ENCODE peak calls at places on chromosomes 1 and 21, in five cellular contexts. One of them, this sample, is unnamed.

GRCh38 chr1:29719253-29719652 is 482.9 kb downstream of the PTPRU start:
- DNase-seq in activated CD8-positive, alpha-beta memory T cell treated with anti-CD3 and anti-CD28 coated beads for 1 hour: no peak
- DNase-seq in fibroblast of gingiva: peak
- DNase-seq in NCI-H1105 treated with DMSO at 0.1 percent for 48 hours: no peak
- DNase-seq in activated CD4-positive, alpha-beta T cell treated with anti-CD3 and anti-CD28 coated beads, Interleukin-2, amount 10 ng/mL, durations not matched to agents 7 days and 5 days: no peak
- DNase-seq in this sample: no peak

GRCh38 chr1:107198581-107198980 is 57.7 kb downstream of the NTNG1 start:
- DNase-seq in activated CD8-positive, alpha-beta memory T cell treated with anti-CD3 and anti-CD28 coated beads for 1 hour: no peak
- DNase-seq in fibroblast of gingiva: peak
- DNase-seq in NCI-H1105 treated with DMSO at 0.1 percent for 48 hours: peak
- DNase-seq in activated CD4-positive, alpha-beta T cell treated with anti-CD3 and anti-CD28 coated beads, Interleukin-2, amount 10 ng/mL, durations not matched to agents 7 days and 5 days: no peak
- DNase-seq in this sample: no peak

GRCh38 chr1:52792002-52792401 is 50.6 kb upstream of the ZYG11A start:
- DNase-seq in activated CD8-positive, alpha-beta memory T cell treated with anti-CD3 and anti-CD28 coated beads for 1 hour: no peak
- DNase-seq in fibroblast of gingiva: no peak
- DNase-seq in NCI-H1105 treated with DMSO at 0.1 percent for 48 hours: no peak
- DNase-seq in activated CD4-positive, alpha-beta T cell treated with anti-CD3 and anti-CD28 coated beads, Interleukin-2, amount 10 ng/mL, durations not matched to agents 7 days and 5 days: no peak
- DNase-seq in this sample: no peak

GRCh38 chr1:85406887-85407593 is 57.9 kb downstream of the DDAH1 start:
- DNase-seq in activated CD8-positive, alpha-beta memory T cell treated with anti-CD3 and anti-CD28 coated beads for 1 hour: no peak
- DNase-seq in fibroblast of gingiva: peak
- DNase-seq in NCI-H1105 treated with DMSO at 0.1 percent for 48 hours: no peak
- DNase-seq in activated CD4-positive, alpha-beta T cell treated with anti-CD3 and anti-CD28 coated beads, Interleukin-2, amount 10 ng/mL, durations not matched to agents 7 days and 5 days: no peak
- DNase-seq in this sample: no peak

GRCh38 chr1:30755334-30755733 is 2.2 kb downstream of the LAPTM5 start:
- DNase-seq in activated CD8-positive, alpha-beta memory T cell treated with anti-CD3 and anti-CD28 coated beads for 1 hour: no peak
- DNase-seq in fibroblast of gingiva: no peak
- DNase-seq in NCI-H1105 treated with DMSO at 0.1 percent for 48 hours: no peak
- DNase-seq in activated CD4-positive, alpha-beta T cell treated with anti-CD3 and anti-CD28 coated beads, Interleukin-2, amount 10 ng/mL, durations not matched to agents 7 days and 5 days: no peak
- DNase-seq in this sample: no peak

GRCh38 chr1:31830511-31830910 is 14.7 kb upstream of the SPOCD1 start:
- DNase-seq in activated CD8-positive, alpha-beta memory T cell treated with anti-CD3 and anti-CD28 coated beads for 1 hour: no peak
- DNase-seq in fibroblast of gingiva: no peak
- DNase-seq in NCI-H1105 treated with DMSO at 0.1 percent for 48 hours: no peak
- DNase-seq in activated CD4-positive, alpha-beta T cell treated with anti-CD3 and anti-CD28 coated beads, Interleukin-2, amount 10 ng/mL, durations not matched to agents 7 days and 5 days: no peak
- DNase-seq in this sample: no peak

GRCh38 chr1:77282187-77282865 is 507 bp downstream of the AK5 start:
- DNase-seq in activated CD8-positive, alpha-beta memory T cell treated with anti-CD3 and anti-CD28 coated beads for 1 hour: peak
- DNase-seq in fibroblast of gingiva: no peak
- DNase-seq in NCI-H1105 treated with DMSO at 0.1 percent for 48 hours: peak
- DNase-seq in activated CD4-positive, alpha-beta T cell treated with anti-CD3 and anti-CD28 coated beads, Interleukin-2, amount 10 ng/mL, durations not matched to agents 7 days and 5 days: peak
- DNase-seq in this sample: peak

GRCh38 chr1:162136760-162137537 is 67.5 kb downstream of the NOS1AP start:
- DNase-seq in activated CD8-positive, alpha-beta memory T cell treated with anti-CD3 and anti-CD28 coated beads for 1 hour: no peak
- DNase-seq in fibroblast of gingiva: peak
- DNase-seq in NCI-H1105 treated with DMSO at 0.1 percent for 48 hours: no peak
- DNase-seq in activated CD4-positive, alpha-beta T cell treated with anti-CD3 and anti-CD28 coated beads, Interleukin-2, amount 10 ng/mL, durations not matched to agents 7 days and 5 days: no peak
- DNase-seq in this sample: no peak

GRCh38 chr1:41003640-41004220 is 17.8 kb downstream of the SLFNL1 start:
- DNase-seq in activated CD8-positive, alpha-beta memory T cell treated with anti-CD3 and anti-CD28 coated beads for 1 hour: peak
- DNase-seq in fibroblast of gingiva: peak
- DNase-seq in NCI-H1105 treated with DMSO at 0.1 percent for 48 hours: peak
- DNase-seq in activated CD4-positive, alpha-beta T cell treated with anti-CD3 and anti-CD28 coated beads, Interleukin-2, amount 10 ng/mL, durations not matched to agents 7 days and 5 days: peak
- DNase-seq in this sample: no peak

GRCh38 chr1:203555484-203556046 is 61.6 kb downstream of the OPTC start:
- DNase-seq in activated CD8-positive, alpha-beta memory T cell treated with anti-CD3 and anti-CD28 coated beads for 1 hour: no peak
- DNase-seq in fibroblast of gingiva: no peak
- DNase-seq in NCI-H1105 treated with DMSO at 0.1 percent for 48 hours: no peak
- DNase-seq in activated CD4-positive, alpha-beta T cell treated with anti-CD3 and anti-CD28 coated beads, Interleukin-2, amount 10 ng/mL, durations not matched to agents 7 days and 5 days: no peak
- DNase-seq in this sample: no peak

GRCh38 chr1:204684206-204684536 is 1.4 kb downstream of the LRRN2 start:
- DNase-seq in activated CD8-positive, alpha-beta memory T cell treated with anti-CD3 and anti-CD28 coated beads for 1 hour: no peak
- DNase-seq in fibroblast of gingiva: no peak
- DNase-seq in NCI-H1105 treated with DMSO at 0.1 percent for 48 hours: no peak
- DNase-seq in activated CD4-positive, alpha-beta T cell treated with anti-CD3 and anti-CD28 coated beads, Interleukin-2, amount 10 ng/mL, durations not matched to agents 7 days and 5 days: no peak
- DNase-seq in this sample: no peak

GRCh38 chr1:53771648-53772047 is 32.7 kb upstream of the GLIS1 start:
- DNase-seq in activated CD8-positive, alpha-beta memory T cell treated with anti-CD3 and anti-CD28 coated beads for 1 hour: no peak
- DNase-seq in fibroblast of gingiva: peak
- DNase-seq in NCI-H1105 treated with DMSO at 0.1 percent for 48 hours: no peak
- DNase-seq in activated CD4-positive, alpha-beta T cell treated with anti-CD3 and anti-CD28 coated beads, Interleukin-2, amount 10 ng/mL, durations not matched to agents 7 days and 5 days: no peak
- DNase-seq in this sample: no peak

GRCh38 chr1:19079541-19079940 is 123.1 kb upstream of the IFFO2 start:
- DNase-seq in activated CD8-positive, alpha-beta memory T cell treated with anti-CD3 and anti-CD28 coated beads for 1 hour: no peak
- DNase-seq in fibroblast of gingiva: no peak
- DNase-seq in NCI-H1105 treated with DMSO at 0.1 percent for 48 hours: no peak
- DNase-seq in activated CD4-positive, alpha-beta T cell treated with anti-CD3 and anti-CD28 coated beads, Interleukin-2, amount 10 ng/mL, durations not matched to agents 7 days and 5 days: no peak
- DNase-seq in this sample: no peak

GRCh38 chr21:38439336-38439900 is 58.9 kb downstream of the ERG start:
- DNase-seq in activated CD8-positive, alpha-beta memory T cell treated with anti-CD3 and anti-CD28 coated beads for 1 hour: no peak
- DNase-seq in fibroblast of gingiva: no peak
- DNase-seq in NCI-H1105 treated with DMSO at 0.1 percent for 48 hours: no peak
- DNase-seq in activated CD4-positive, alpha-beta T cell treated with anti-CD3 and anti-CD28 coated beads, Interleukin-2, amount 10 ng/mL, durations not matched to agents 7 days and 5 days: no peak
- DNase-seq in this sample: no peak

GRCh38 chr1:66729130-66729922 is 22.9 kb upstream of the DYNLT5 start:
- DNase-seq in activated CD8-positive, alpha-beta memory T cell treated with anti-CD3 and anti-CD28 coated beads for 1 hour: no peak
- DNase-seq in fibroblast of gingiva: no peak
- DNase-seq in NCI-H1105 treated with DMSO at 0.1 percent for 48 hours: no peak
- DNase-seq in activated CD4-positive, alpha-beta T cell treated with anti-CD3 and anti-CD28 coated beads, Interleukin-2, amount 10 ng/mL, durations not matched to agents 7 days and 5 days: peak
- DNase-seq in this sample: no peak

This sample was measured in NCI-H748 treated with DMSO at 0.1 percent for 48 hours.